ENCODE peak calls at places on chromosome 1, in ten cellular contexts. One of them, this sample, is unnamed.

GRCh38 chr1:53111073-53111556 is 31.3 kb downstream of the SLC1A7 start:
- DNase-seq in astrocyte of the spinal cord: no peak
- DNase-seq in activated effector memory CD4-positive, alpha-beta T cell treated with anti-CD3 and anti-CD28 coated beads, Interleukin-2, amount 50 U/mL, for 16 hours: no peak
- DNase-seq in T-helper 2 cell: no peak
- DNase-seq in CD8-positive, alpha-beta memory T cell: no peak
- DNase-seq in activated CD4-positive, CD25-positive, alpha-beta regulatory T cell: no peak
- DNase-seq in GM18507: no peak
- DNase-seq in transverse colon: peak; percentile 84
- DNase-seq in cardiac muscle cell: peak; percentile 46
- DNase-seq in T-helper 22 cell: no peak
- DNase-seq in this sample: no peak

GRCh38 chr1:44355582-44356305 is 687 bp upstream of the ERI3 start:
- DNase-seq in activated CD4-positive, CD25-positive, alpha-beta regulatory T cell: no peak
- DNase-seq in cardiac muscle cell: no peak
- DNase-seq in GM18507: no peak
- DNase-seq in T-helper 22 cell: no peak
- DNase-seq in CD8-positive, alpha-beta memory T cell: no peak
- DNase-seq in activated effector memory CD4-positive, alpha-beta T cell treated with anti-CD3 and anti-CD28 coated beads, Interleukin-2, amount 50 U/mL, for 16 hours: no peak
- DNase-seq in T-helper 2 cell: no peak
- DNase-seq in astrocyte of the spinal cord: no peak
- DNase-seq in transverse colon: no peak
- DNase-seq in this sample: no peak

GRCh38 chr1:2470290-2471158 is 5.6 kb upstream of the PLCH2 start:
- DNase-seq in activated CD4-positive, CD25-positive, alpha-beta regulatory T cell: no peak
- DNase-seq in astrocyte of the spinal cord: no peak
- DNase-seq in activated effector memory CD4-positive, alpha-beta T cell treated with anti-CD3 and anti-CD28 coated beads, Interleukin-2, amount 50 U/mL, for 16 hours: no peak
- DNase-seq in GM18507: no peak
- DNase-seq in T-helper 22 cell: no peak
- DNase-seq in cardiac muscle cell: no peak
- DNase-seq in CD8-positive, alpha-beta memory T cell: no peak
- DNase-seq in transverse colon: no peak
- DNase-seq in T-helper 2 cell: no peak
- DNase-seq in this sample: no peak

GRCh38 chr1:7755448-7755847 is 15.6 kb upstream of the VAMP3 start:
- DNase-seq in T-helper 2 cell: no peak
- DNase-seq in cardiac muscle cell: peak; percentile 27
- DNase-seq in CD8-positive, alpha-beta memory T cell: no peak
- DNase-seq in GM18507: no peak
- DNase-seq in astrocyte of the spinal cord: no peak
- DNase-seq in transverse colon: no peak
- DNase-seq in T-helper 22 cell: no peak
- DNase-seq in activated effector memory CD4-positive, alpha-beta T cell treated with anti-CD3 and anti-CD28 coated beads, Interleukin-2, amount 50 U/mL, for 16 hours: no peak
- DNase-seq in activated CD4-positive, CD25-positive, alpha-beta regulatory T cell: no peak
- DNase-seq in this sample: no peak

GRCh38 chr1:209335090-209335692 is 248.3 kb upstream of the CAMK1G start:
- DNase-seq in activated effector memory CD4-positive, alpha-beta T cell treated with anti-CD3 and anti-CD28 coated beads, Interleukin-2, amount 50 U/mL, for 16 hours: no peak
- DNase-seq in cardiac muscle cell: peak; percentile 23
- DNase-seq in activated CD4-positive, CD25-positive, alpha-beta regulatory T cell: no peak
- DNase-seq in T-helper 2 cell: no peak
- DNase-seq in astrocyte of the spinal cord: peak; percentile 34
- DNase-seq in CD8-positive, alpha-beta memory T cell: no peak
- DNase-seq in GM18507: peak; percentile 4
- DNase-seq in T-helper 22 cell: no peak
- DNase-seq in transverse colon: no peak
- DNase-seq in this sample: no peak

GRCh38 chr1:205008896-205009295 is 34.1 kb upstream of the CNTN2 start:
- DNase-seq in T-helper 2 cell: no peak
- DNase-seq in activated CD4-positive, CD25-positive, alpha-beta regulatory T cell: no peak
- DNase-seq in CD8-positive, alpha-beta memory T cell: no peak
- DNase-seq in cardiac muscle cell: no peak
- DNase-seq in GM18507: no peak
- DNase-seq in transverse colon: no peak
- DNase-seq in activated effector memory CD4-positive, alpha-beta T cell treated with anti-CD3 and anti-CD28 coated beads, Interleukin-2, amount 50 U/mL, for 16 hours: no peak
- DNase-seq in T-helper 22 cell: no peak
- DNase-seq in astrocyte of the spinal cord: no peak
- DNase-seq in this sample: no peak

GRCh38 chr1:84853743-84854721 is 39.0 kb downstream of the LPAR3 start:
- DNase-seq in activated effector memory CD4-positive, alpha-beta T cell treated with anti-CD3 and anti-CD28 coated beads, Interleukin-2, amount 50 U/mL, for 16 hours: no peak
- DNase-seq in CD8-positive, alpha-beta memory T cell: peak; percentile 10
- DNase-seq in T-helper 2 cell: no peak
- DNase-seq in transverse colon: no peak
- DNase-seq in cardiac muscle cell: peak; percentile 75
- DNase-seq in activated CD4-positive, CD25-positive, alpha-beta regulatory T cell: no peak
- DNase-seq in astrocyte of the spinal cord: peak; percentile 42
- DNase-seq in GM18507: peak; percentile 37
- DNase-seq in T-helper 22 cell: peak; percentile 29
- DNase-seq in this sample: no peak

GRCh38 chr1:18182518-18183160 is 75.0 kb downstream of the IGSF21 start:
- DNase-seq in transverse colon: no peak
- DNase-seq in T-helper 2 cell: no peak
- DNase-seq in cardiac muscle cell: no peak
- DNase-seq in GM18507: no peak
- DNase-seq in T-helper 22 cell: no peak
- DNase-seq in astrocyte of the spinal cord: no peak
- DNase-seq in activated effector memory CD4-positive, alpha-beta T cell treated with anti-CD3 and anti-CD28 coated beads, Interleukin-2, amount 50 U/mL, for 16 hours: no peak
- DNase-seq in activated CD4-positive, CD25-positive, alpha-beta regulatory T cell: no peak
- DNase-seq in CD8-positive, alpha-beta memory T cell: no peak
- DNase-seq in this sample: no peak

GRCh38 chr1:203486618-203487370 is 7.2 kb upstream of the OPTC start:
- DNase-seq in CD8-positive, alpha-beta memory T cell: no peak
- DNase-seq in T-helper 2 cell: no peak
- DNase-seq in cardiac muscle cell: no peak
- DNase-seq in activated effector memory CD4-positive, alpha-beta T cell treated with anti-CD3 and anti-CD28 coated beads, Interleukin-2, amount 50 U/mL, for 16 hours: no peak
- DNase-seq in astrocyte of the spinal cord: no peak
- DNase-seq in activated CD4-positive, CD25-positive, alpha-beta regulatory T cell: no peak
- DNase-seq in transverse colon: no peak
- DNase-seq in T-helper 22 cell: no peak
- DNase-seq in GM18507: no peak
- DNase-seq in this sample: no peak

GRCh38 chr1:236213534-236213933 is 68.2 kb downstream of the ERO1B start:
- DNase-seq in cardiac muscle cell: no peak
- DNase-seq in T-helper 22 cell: no peak
- DNase-seq in GM18507: no peak
- DNase-seq in CD8-positive, alpha-beta memory T cell: no peak
- DNase-seq in transverse colon: no peak
- DNase-seq in activated effector memory CD4-positive, alpha-beta T cell treated with anti-CD3 and anti-CD28 coated beads, Interleukin-2, amount 50 U/mL, for 16 hours: no peak
- DNase-seq in T-helper 2 cell: no peak
- DNase-seq in astrocyte of the spinal cord: no peak
- DNase-seq in activated CD4-positive, CD25-positive, alpha-beta regulatory T cell: no peak
- DNase-seq in this sample: no peak

GRCh38 chr1:59332983-59333382 is 36.1 kb downstream of the FGGY start:
- DNase-seq in activated CD4-positive, CD25-positive, alpha-beta regulatory T cell: no peak
- DNase-seq in activated effector memory CD4-positive, alpha-beta T cell treated with anti-CD3 and anti-CD28 coated beads, Interleukin-2, amount 50 U/mL, for 16 hours: no peak
- DNase-seq in T-helper 22 cell: no peak
- DNase-seq in T-helper 2 cell: no peak
- DNase-seq in astrocyte of the spinal cord: peak; percentile 71
- DNase-seq in GM18507: no peak
- DNase-seq in transverse colon: no peak
- DNase-seq in CD8-positive, alpha-beta memory T cell: no peak
- DNase-seq in cardiac muscle cell: peak; percentile 48
- DNase-seq in this sample: no peak

GRCh38 chr1:213332491-213332890 is 281.4 kb downstream of the RPS6KC1 start:
- DNase-seq in activated CD4-positive, CD25-positive, alpha-beta regulatory T cell: no peak
- DNase-seq in activated effector memory CD4-positive, alpha-beta T cell treated with anti-CD3 and anti-CD28 coated beads, Interleukin-2, amount 50 U/mL, for 16 hours: no peak
- DNase-seq in T-helper 22 cell: no peak
- DNase-seq in astrocyte of the spinal cord: no peak
- DNase-seq in GM18507: no peak
- DNase-seq in transverse colon: no peak
- DNase-seq in T-helper 2 cell: no peak
- DNase-seq in CD8-positive, alpha-beta memory T cell: no peak
- DNase-seq in cardiac muscle cell: no peak
- DNase-seq in this sample: no peak

GRCh38 chr1:101257500-101258325 is 20.9 kb downstream of the S1PR1 start:
- DNase-seq in T-helper 22 cell: no peak
- DNase-seq in activated CD4-positive, CD25-positive, alpha-beta regulatory T cell: no peak
- DNase-seq in astrocyte of the spinal cord: no peak
- DNase-seq in T-helper 2 cell: no peak
- DNase-seq in CD8-positive, alpha-beta memory T cell: peak; percentile 26
- DNase-seq in cardiac muscle cell: peak; percentile 19
- DNase-seq in transverse colon: peak; percentile 58
- DNase-seq in activated effector memory CD4-positive, alpha-beta T cell treated with anti-CD3 and anti-CD28 coated beads, Interleukin-2, amount 50 U/mL, for 16 hours: no peak
- DNase-seq in GM18507: no peak
- DNase-seq in this sample: no peak

GRCh38 chr1:3530931-3531818 is 76.7 kb downstream of the ARHGEF16 start:
- DNase-seq in activated CD4-positive, CD25-positive, alpha-beta regulatory T cell: peak; percentile 63
- DNase-seq in CD8-positive, alpha-beta memory T cell: peak; percentile 68
- DNase-seq in GM18507: no peak
- DNase-seq in T-helper 2 cell: peak; percentile 68
- DNase-seq in cardiac muscle cell: peak; percentile 70
- DNase-seq in astrocyte of the spinal cord: peak; percentile 33
- DNase-seq in T-helper 22 cell: peak; percentile 70
- DNase-seq in activated effector memory CD4-positive, alpha-beta T cell treated with anti-CD3 and anti-CD28 coated beads, Interleukin-2, amount 50 U/mL, for 16 hours: peak; percentile 90
- DNase-seq in transverse colon: peak; percentile 81
- DNase-seq in this sample: peak; percentile 57

GRCh38 chr1:241531195-241532172 is 694 bp upstream of the KMO start:
- DNase-seq in cardiac muscle cell: peak; percentile 81
- DNase-seq in T-helper 22 cell: no peak
- DNase-seq in activated effector memory CD4-positive, alpha-beta T cell treated with anti-CD3 and anti-CD28 coated beads, Interleukin-2, amount 50 U/mL, for 16 hours: no peak
- DNase-seq in CD8-positive, alpha-beta memory T cell: no peak
- DNase-seq in T-helper 2 cell: no peak
- DNase-seq in astrocyte of the spinal cord: peak; percentile 86
- DNase-seq in GM18507: no peak
- DNase-seq in activated CD4-positive, CD25-positive, alpha-beta regulatory T cell: no peak
- DNase-seq in transverse colon: no peak
- DNase-seq in this sample: no peak

GRCh38 chr1:172812118-172812517 is 153.2 kb downstream of the FASLG start:
- DNase-seq in activated effector memory CD4-positive, alpha-beta T cell treated with anti-CD3 and anti-CD28 coated beads, Interleukin-2, amount 50 U/mL, for 16 hours: no peak
- DNase-seq in transverse colon: no peak
- DNase-seq in GM18507: no peak
- DNase-seq in T-helper 2 cell: no peak
- DNase-seq in astrocyte of the spinal cord: no peak
- DNase-seq in cardiac muscle cell: no peak
- DNase-seq in activated CD4-positive, CD25-positive, alpha-beta regulatory T cell: no peak
- DNase-seq in CD8-positive, alpha-beta memory T cell: no peak
- DNase-seq in T-helper 22 cell: no peak
- DNase-seq in this sample: no peak

GRCh38 chr1:242449211-242449610 is 75.3 kb downstream of the PLD5 start:
- DNase-seq in activated effector memory CD4-positive, alpha-beta T cell treated with anti-CD3 and anti-CD28 coated beads, Interleukin-2, amount 50 U/mL, for 16 hours: no peak
- DNase-seq in activated CD4-positive, CD25-positive, alpha-beta regulatory T cell: no peak
- DNase-seq in T-helper 2 cell: no peak
- DNase-seq in GM18507: no peak
- DNase-seq in T-helper 22 cell: no peak
- DNase-seq in transverse colon: no peak
- DNase-seq in cardiac muscle cell: no peak
- DNase-seq in astrocyte of the spinal cord: no peak
- DNase-seq in CD8-positive, alpha-beta memory T cell: no peak
- DNase-seq in this sample: no peak

GRCh38 chr1:64540265-64540791 is 70.4 kb downstream of the CACHD1 start:
- DNase-seq in T-helper 22 cell: no peak
- DNase-seq in activated effector memory CD4-positive, alpha-beta T cell treated with anti-CD3 and anti-CD28 coated beads, Interleukin-2, amount 50 U/mL, for 16 hours: no peak
- DNase-seq in CD8-positive, alpha-beta memory T cell: no peak
- DNase-seq in activated CD4-positive, CD25-positive, alpha-beta regulatory T cell: no peak
- DNase-seq in T-helper 2 cell: no peak
- DNase-seq in GM18507: no peak
- DNase-seq in cardiac muscle cell: peak; percentile 51
- DNase-seq in astrocyte of the spinal cord: peak; percentile 51
- DNase-seq in transverse colon: no peak
- DNase-seq in this sample: no peak

GRCh38 chr1:208604295-208604694 is 360.1 kb upstream of the PLXNA2 start:
- DNase-seq in transverse colon: no peak
- DNase-seq in T-helper 22 cell: no peak
- DNase-seq in activated CD4-positive, CD25-positive, alpha-beta regulatory T cell: no peak
- DNase-seq in astrocyte of the spinal cord: peak; percentile 41
- DNase-seq in T-helper 2 cell: no peak
- DNase-seq in CD8-positive, alpha-beta memory T cell: no peak
- DNase-seq in activated effector memory CD4-positive, alpha-beta T cell treated with anti-CD3 and anti-CD28 coated beads, Interleukin-2, amount 50 U/mL, for 16 hours: no peak
- DNase-seq in cardiac muscle cell: peak; percentile 14
- DNase-seq in GM18507: peak; percentile 9
- DNase-seq in this sample: no peak

GRCh38 chr1:12031039-12031980 is 12.0 kb downstream of the MIIP start:
- DNase-seq in GM18507: no peak
- DNase-seq in T-helper 2 cell: no peak
- DNase-seq in activated CD4-positive, CD25-positive, alpha-beta regulatory T cell: no peak
- DNase-seq in activated effector memory CD4-positive, alpha-beta T cell treated with anti-CD3 and anti-CD28 coated beads, Interleukin-2, amount 50 U/mL, for 16 hours: peak; percentile 74
- DNase-seq in T-helper 22 cell: no peak
- DNase-seq in astrocyte of the spinal cord: no peak
- DNase-seq in CD8-positive, alpha-beta memory T cell: no peak
- DNase-seq in cardiac muscle cell: peak; percentile 51
- DNase-seq in transverse colon: peak; percentile 26
- DNase-seq in this sample: no peak

This sample was measured in memory B cell.